ENCODE peak calls at places on chromosomes 4 and X, in nine cellular contexts. H is endothelial cell, T is IMR-90, Q is WTC11, L is DND-41, Y is breast epithelium, A is CD14-positive monocyte, N is lower leg skin, P is left lung. D is an unnamed sample.

GRCh38 chr4:69716654-69717053 is 43.8 kb downstream of the SULT1B1 start:
- DNase-seq in H (no peak), N (no peak), T (no peak), P (no peak), Q (no peak), L (no peak), Y (no peak), A (no peak), D (no peak)

GRCh38 chr4:20318011-20318898 is 66.5 kb downstream of the SLIT2 start:
- DNase-seq in H (no peak), N (no peak), A (no peak), Q (no peak), L (no peak), T (peak), P (no peak), Y (no peak), D (no peak)

GRCh38 chrX:129613596-129613995 is 41.2 kb downstream of the APLN start:
- DNase-seq in Y (no peak), T (no peak), A (no peak), P (no peak), H (no peak), L (no peak), Q (no peak), N (no peak), D (no peak)

GRCh38 chrX:41332408-41332987 is 1.5 kb upstream of the DDX3X start:
- DNase-seq in H (no peak), T (peak), Y (peak), L (no peak), Q (no peak), N (peak), A (no peak), P (peak), D (no peak)

GRCh38 chr4:124970011-124970410 is 257.5 kb upstream of the ANKRD50 start:
- DNase-seq in Q (no peak), T (peak), N (no peak), L (no peak), A (no peak), Y (no peak), H (no peak), P (no peak), D (no peak)

GRCh38 chr4:173420324-173420752 is 21.4 kb upstream of the SCRG1 start:
- DNase-seq in A (no peak), Y (no peak), L (no peak), N (no peak), P (no peak), Q (no peak), T (peak), H (no peak), D (no peak)

GRCh38 chr4:185576918-185577591 is 41.7 kb upstream of the PDLIM3 start:
- DNase-seq in T (peak), A (no peak), P (no peak), Y (no peak), H (no peak), Q (no peak), N (no peak), L (no peak), D (no peak)

GRCh38 chrX:16882188-16882587 is 12.0 kb upstream of the RBBP7 start:
- DNase-seq in L (peak), Q (no peak), H (no peak), T (peak), Y (no peak), N (no peak), P (no peak), A (no peak), D (no peak)

GRCh38 chrX:15988661-15989603 is 134.3 kb upstream of the AP1S2 start:
- DNase-seq in N (no peak), L (no peak), H (no peak), A (no peak), T (peak), Q (no peak), Y (no peak), P (no peak), D (no peak)

GRCh38 chrX:9767375-9767774 is 1.7 kb upstream of the GPR143 start:
- DNase-seq in P (no peak), Q (no peak), T (no peak), A (no peak), H (no peak), N (no peak), Y (no peak), L (peak), D (no peak)

GRCh38 chrX:107766470-107767140 is 9.0 kb downstream of the TSC22D3 start:
- DNase-seq in N (no peak), L (no peak), Q (no peak), T (peak), P (no peak), Y (no peak), H (no peak), A (no peak), D (no peak)

GRCh38 chrX:137574102-137574783 is 8.3 kb downstream of the ZIC3 start:
- DNase-seq in N (no peak), T (no peak), L (no peak), Q (peak), P (no peak), A (no peak), H (peak), Y (no peak), D (no peak)

GRCh38 chr4:95268819-95269565 is 279.8 kb downstream of the UNC5C start:
- DNase-seq in L (no peak), H (no peak), Y (no peak), A (no peak), Q (no peak), N (no peak), T (peak), P (no peak), D (no peak)

GRCh38 chr4:22192302-22192645 is 243.7 kb upstream of the KCNIP4 start:
- DNase-seq in P (no peak), Y (no peak), T (no peak), H (no peak), N (no peak), Q (no peak), L (no peak), A (no peak), D (no peak)

GRCh38 chr4:107258359-107258758 is 222.2 kb upstream of the DKK2 start:
- DNase-seq in Y (no peak), A (no peak), Q (no peak), P (no peak), H (no peak), N (no peak), T (peak), L (no peak), D (no peak)

GRCh38 chrX:39195156-39195555 is 393.9 kb downstream of the MID1IP1 start:
- DNase-seq in H (no peak), T (no peak), P (no peak), A (no peak), L (peak), Q (no peak), Y (no peak), N (no peak), D (no peak)

GRCh38 chr4:169270810-169271691 is at the start of gene SH3RF1:
- DNase-seq in T (peak), L (peak), Y (peak), P (peak), H (peak), N (peak), Q (peak), A (no peak), D (peak)

GRCh38 chr4:7062816-7063215 is 5.0 kb downstream of the GRPEL1 start:
- DNase-seq in P (no peak), A (no peak), N (no peak), Y (no peak), L (no peak), T (no peak), H (no peak), Q (no peak), D (no peak)

GRCh38 chr4:144350706-144351105 is 210.2 kb upstream of the GYPA start:
- DNase-seq in N (no peak), A (no peak), P (no peak), L (no peak), T (no peak), Q (no peak), H (no peak), Y (no peak), D (no peak)

GRCh38 chrX:13029831-13030771 is 14.3 kb downstream of the FAM9C start:
- DNase-seq in T (no peak), Y (no peak), H (no peak), L (no peak), A (no peak), Q (peak), N (no peak), P (no peak), D (no peak)

GRCh38 chr4:112270643-112271484 is 14.8 kb downstream of the TIFA start:
- DNase-seq in Y (no peak), P (no peak), T (peak), A (no peak), N (no peak), Q (no peak), H (no peak), L (no peak), D (no peak)

GRCh38 chr4:153233761-153234371 is 29.6 kb downstream of the TRIM2 start:
- DNase-seq in H (no peak), T (peak), P (no peak), Q (no peak), A (no peak), Y (no peak), L (no peak), N (no peak), D (no peak)

GRCh38 chr4:168569066-168569908 is 72.4 kb downstream of the PALLD start:
- DNase-seq in L (no peak), Y (no peak), Q (no peak), P (peak), T (no peak), A (no peak), N (no peak), H (peak), D (no peak)

GRCh38 chr4:130675262-130675661 is 1579.3 kb downstream of the C4orf33 start:
- DNase-seq in Y (no peak), A (no peak), T (no peak), N (no peak), H (no peak), Q (no peak), P (no peak), L (no peak), D (no peak)

GRCh38 chr4:80365928-80366327 is 30.4 kb downstream of the CFAP299 start:
- DNase-seq in Q (peak), H (peak), Y (no peak), L (peak), P (peak), T (peak), N (peak), A (no peak), D (peak)
- TF ChIP-seq CTCF in Q (peak), H (peak), Y (no peak), L (peak), P (peak), T (peak), N (no peak), A (peak), D (peak)

DNA sequence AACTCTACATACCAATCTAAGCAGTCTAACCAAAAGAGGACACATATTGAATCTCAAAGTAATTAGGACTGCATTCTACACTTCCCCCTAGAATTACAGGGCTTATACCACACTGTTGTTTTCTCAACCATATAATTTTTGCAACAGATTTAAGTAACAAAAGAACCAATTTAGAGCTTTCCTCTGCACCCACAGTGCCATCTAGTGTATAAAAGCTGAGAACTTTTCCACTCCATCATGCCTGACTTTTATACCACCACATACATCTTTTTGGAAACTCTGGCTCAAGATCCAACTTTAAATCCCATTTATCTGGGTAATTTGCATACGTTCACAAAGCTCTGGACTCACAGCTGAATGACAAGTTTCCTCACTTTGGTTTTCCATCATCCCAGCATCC is 99.5 kb downstream of the EFHC2 start:
- DNase-seq in L (no peak), T (peak), P (no peak), Y (no peak), A (no peak), H (no peak), Q (no peak), N (no peak), D (no peak)
- TF ChIP-seq CTCF in L (peak), T (peak), P (peak), Y (no peak), A (peak), H (no peak), Q (no peak), N (no peak), D (peak)

GRCh38 chr4:164949448-164950118 is 27.9 kb downstream of the TRIM61 start:
- DNase-seq in Q (peak), T (no peak), A (no peak), N (no peak), Y (no peak), P (no peak), L (no peak), H (peak), D (no peak)

GRCh38 chr4:164952551-164952950 is 24.9 kb downstream of the TRIM61 start:
- DNase-seq in Q (no peak), N (no peak), A (no peak), P (no peak), H (no peak), Y (no peak), L (no peak), T (no peak), D (no peak)

GRCh38 chr4:164945146-164945545 is 32.3 kb downstream of the TRIM61 start:
- DNase-seq in Y (no peak), P (no peak), L (no peak), Q (no peak), N (no peak), H (no peak), A (no peak), T (no peak), D (no peak)

GRCh38 chr4:164946810-164947209 is 30.6 kb downstream of the TRIM61 start:
- DNase-seq in P (no peak), A (no peak), H (no peak), L (no peak), Y (no peak), Q (no peak), T (no peak), N (no peak), D (no peak)

DNA sequence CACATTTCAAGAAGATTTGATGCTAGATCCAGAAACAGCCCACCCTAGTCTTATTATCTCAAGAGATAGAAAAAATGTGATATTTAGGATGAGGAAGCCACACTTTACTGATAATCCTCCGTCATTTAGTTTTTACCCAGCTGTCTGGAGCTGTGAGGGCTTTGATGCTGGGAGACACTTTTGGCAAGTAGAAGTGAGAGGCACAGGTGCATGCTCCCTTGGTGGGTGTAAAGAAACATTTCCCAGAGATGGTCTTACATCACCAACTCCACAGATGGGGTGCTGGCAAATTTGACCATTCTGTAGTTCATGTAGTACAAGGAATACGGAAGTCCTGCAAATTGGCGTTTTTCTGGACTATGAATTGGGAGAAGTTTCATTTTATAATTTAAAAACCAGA is 28.5 kb downstream of the TRIM61 start:
- DNase-seq in H (no peak), Y (no peak), T (no peak), L (no peak), P (no peak), N (no peak), A (no peak), Q (no peak), D (no peak)
- TF ChIP-seq CTCF in H (no peak), Y (no peak), T (no peak), L (no peak), P (no peak), N (no peak), A (no peak), Q (no peak), D (no peak)

DNA sequence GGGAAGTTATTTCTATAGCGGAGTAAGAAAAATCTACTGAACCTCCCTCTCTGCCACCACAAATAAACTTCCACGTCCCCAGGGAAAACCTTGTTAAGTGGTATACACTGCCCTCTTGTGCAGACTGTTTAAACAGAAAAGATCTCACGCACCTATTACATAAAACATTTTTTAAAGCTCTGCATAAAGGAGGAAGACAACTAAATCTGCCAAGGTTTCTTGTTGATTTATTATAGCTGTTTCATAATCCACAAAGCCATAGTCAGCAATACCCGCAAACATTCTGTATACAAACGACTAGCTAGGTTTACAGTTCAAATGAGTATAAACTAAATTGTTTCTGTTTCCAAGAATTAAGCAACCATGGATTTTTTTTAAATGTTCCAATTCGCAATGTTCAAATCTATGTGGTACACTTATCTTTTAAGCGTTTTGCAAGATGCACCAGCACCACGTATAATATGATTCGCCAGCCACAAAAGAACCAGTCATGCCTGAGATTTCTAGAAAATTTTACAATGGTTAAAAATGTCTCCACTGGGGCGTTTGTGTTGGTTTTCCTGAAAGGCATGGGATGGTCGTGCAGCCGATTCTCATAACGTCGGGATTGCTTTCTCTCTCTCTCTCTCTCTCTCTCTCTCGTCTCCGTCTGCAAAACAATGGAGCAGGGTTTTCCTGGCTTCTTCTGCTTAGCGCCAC is 164.6 kb downstream of the PRKX start:
- DNase-seq in A (no peak), Q (no peak), L (no peak), P (no peak), T (peak), Y (no peak), N (no peak), H (no peak), D (no peak)
- TF ChIP-seq CTCF in A (no peak), Q (no peak), L (no peak), P (peak), T (peak), Y (no peak), N (no peak), H (no peak), D (peak)

GRCh38 chrX:662126-662525 is 31.5 kb downstream of the SHOX start:
- DNase-seq in H (no peak), T (no peak), N (no peak), Y (no peak), P (no peak), L (no peak), Q (no peak), A (no peak), D (no peak)

GRCh38 chrX:663841-664240 is 33.2 kb downstream of the SHOX start:
- DNase-seq in T (no peak), A (no peak), H (no peak), Y (no peak), N (no peak), P (no peak), Q (no peak), L (no peak), D (no peak)

GRCh38 chrX:666762-667161 is 36.2 kb downstream of the SHOX start:
- DNase-seq in P (no peak), Q (no peak), L (no peak), T (no peak), H (no peak), Y (no peak), A (no peak), N (no peak), D (no peak)

GRCh38 chrX:670596-670995 is 40.0 kb downstream of the SHOX start:
- DNase-seq in Y (no peak), N (no peak), L (no peak), Q (no peak), P (no peak), A (no peak), H (no peak), T (no peak), D (no peak)

GRCh38 chrX:667360-667759 is 36.8 kb downstream of the SHOX start:
- DNase-seq in L (no peak), H (no peak), T (no peak), A (no peak), Q (no peak), Y (no peak), P (no peak), N (no peak), D (no peak)
- TF ChIP-seq CTCF in L (no peak), H (no peak), T (no peak), A (no peak), Q (no peak), Y (no peak), P (no peak), N (no peak), D (no peak)